ENCODE peak calls at places on chromosomes 7 and 10, in ten cellular contexts. One of them, this sample, is unnamed.

GRCh38 chr7:7427363-7427762 is 108.3 kb downstream of the COL28A1 start:
- DNase-seq in ovary: no peak
- DNase-seq in transverse colon: no peak
- DNase-seq in stomach: no peak
- DNase-seq in A549: no peak
- DNase-seq in esophagus muscularis mucosa: no peak
- DNase-seq in tibial nerve: no peak
- DNase-seq in H1: no peak
- DNase-seq in upper lobe of left lung: no peak
- DNase-seq in suprapubic skin: no peak
- DNase-seq in this sample: no peak

GRCh38 chr10:20105931-20106330 is 289.7 kb downstream of the PLXDC2 start:
- DNase-seq in ovary: no peak
- DNase-seq in transverse colon: no peak
- DNase-seq in stomach: no peak
- DNase-seq in A549: no peak
- DNase-seq in esophagus muscularis mucosa: no peak
- DNase-seq in tibial nerve: no peak
- DNase-seq in H1: no peak
- DNase-seq in upper lobe of left lung: no peak
- DNase-seq in suprapubic skin: no peak
- DNase-seq in this sample: no peak

GRCh38 chr10:95422196-95422595 is 131.4 kb upstream of the PDLIM1 start:
- DNase-seq in ovary: no peak
- DNase-seq in transverse colon: no peak
- DNase-seq in stomach: no peak
- DNase-seq in A549: no peak
- DNase-seq in esophagus muscularis mucosa: no peak
- DNase-seq in tibial nerve: no peak
- DNase-seq in H1: no peak
- DNase-seq in upper lobe of left lung: no peak
- DNase-seq in suprapubic skin: no peak
- DNase-seq in this sample: peak; percentile 48

GRCh38 chr7:150918378-150918777 is 59.7 kb downstream of the KCNH2 start:
- DNase-seq in ovary: no peak
- DNase-seq in transverse colon: no peak
- DNase-seq in stomach: no peak
- DNase-seq in A549: no peak
- DNase-seq in esophagus muscularis mucosa: no peak
- DNase-seq in tibial nerve: no peak
- DNase-seq in H1: no peak
- DNase-seq in upper lobe of left lung: no peak
- DNase-seq in suprapubic skin: no peak
- DNase-seq in this sample: no peak

GRCh38 chr10:93218386-93218785 is 144.7 kb downstream of the CYP26A1 start:
- DNase-seq in ovary: no peak
- DNase-seq in transverse colon: no peak
- DNase-seq in stomach: no peak
- DNase-seq in A549: no peak
- DNase-seq in esophagus muscularis mucosa: no peak
- DNase-seq in tibial nerve: no peak
- DNase-seq in H1: no peak
- DNase-seq in upper lobe of left lung: no peak
- DNase-seq in suprapubic skin: no peak
- DNase-seq in this sample: no peak

GRCh38 chr10:4267084-4267774 is 482.2 kb upstream of the KLF6 start:
- DNase-seq in ovary: no peak
- DNase-seq in transverse colon: peak; percentile 34
- DNase-seq in stomach: no peak
- DNase-seq in A549: peak; percentile 23
- DNase-seq in esophagus muscularis mucosa: peak; percentile 19
- DNase-seq in tibial nerve: no peak
- DNase-seq in H1: no peak
- DNase-seq in upper lobe of left lung: no peak
- DNase-seq in suprapubic skin: no peak
- DNase-seq in this sample: no peak

GRCh38 chr7:129225931-129226572 is 1.2 kb downstream of the AHCYL2 start:
- DNase-seq in ovary: no peak
- DNase-seq in transverse colon: no peak
- DNase-seq in stomach: no peak
- DNase-seq in A549: no peak
- DNase-seq in esophagus muscularis mucosa: no peak
- DNase-seq in tibial nerve: no peak
- DNase-seq in H1: no peak
- DNase-seq in upper lobe of left lung: no peak
- DNase-seq in suprapubic skin: no peak
- DNase-seq in this sample: no peak

GRCh38 chr7:12062062-12062461 is 149.0 kb upstream of the TMEM106B start:
- DNase-seq in ovary: no peak
- DNase-seq in transverse colon: no peak
- DNase-seq in stomach: no peak
- DNase-seq in A549: peak; percentile 10
- DNase-seq in esophagus muscularis mucosa: no peak
- DNase-seq in tibial nerve: no peak
- DNase-seq in H1: no peak
- DNase-seq in upper lobe of left lung: no peak
- DNase-seq in suprapubic skin: no peak
- DNase-seq in this sample: no peak

GRCh38 chr10:5450605-5451384 is 38.4 kb downstream of the NET1 start:
- DNase-seq in ovary: no peak
- DNase-seq in transverse colon: no peak
- DNase-seq in stomach: no peak
- DNase-seq in A549: no peak
- DNase-seq in esophagus muscularis mucosa: no peak
- DNase-seq in tibial nerve: no peak
- DNase-seq in H1: no peak
- DNase-seq in upper lobe of left lung: no peak
- DNase-seq in suprapubic skin: no peak
- DNase-seq in this sample: no peak

GRCh38 chr7:6160191-6160623 is 112.2 kb downstream of the CYTH3 start:
- DNase-seq in ovary: peak; percentile 74
- DNase-seq in transverse colon: peak; percentile 44
- DNase-seq in stomach: peak; percentile 51
- DNase-seq in A549: peak; percentile 48
- DNase-seq in esophagus muscularis mucosa: no peak
- DNase-seq in tibial nerve: peak; percentile 59
- DNase-seq in H1: peak; percentile 60
- DNase-seq in upper lobe of left lung: peak; percentile 89
- DNase-seq in suprapubic skin: peak; percentile 75
- DNase-seq in this sample: peak; percentile 92

DNA sequence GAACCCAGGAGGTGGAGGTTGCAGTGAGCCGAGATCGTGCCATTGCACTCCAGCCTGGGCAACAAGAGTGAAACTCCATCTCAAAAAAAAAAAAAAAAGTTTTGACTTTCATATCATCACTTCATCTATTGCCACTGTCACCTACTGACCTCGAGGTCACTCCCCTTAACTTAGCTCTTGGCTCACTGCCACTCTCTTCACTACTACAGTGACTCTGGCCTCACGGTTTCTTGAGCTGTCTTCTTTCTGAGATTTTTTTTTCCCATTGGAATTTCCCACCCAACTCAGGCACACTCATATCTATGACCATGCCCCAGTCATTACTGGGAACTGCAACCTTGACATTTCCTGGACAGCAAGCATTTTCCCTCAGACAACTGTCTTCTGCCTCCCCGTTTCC is 42.6 kb upstream of the C7orf33 start:
- DNase-seq in ovary: no peak
- DNase-seq in transverse colon: no peak
- DNase-seq in stomach: no peak
- DNase-seq in A549: no peak
- DNase-seq in esophagus muscularis mucosa: no peak
- DNase-seq in tibial nerve: no peak
- DNase-seq in H1: no peak
- DNase-seq in upper lobe of left lung: no peak
- DNase-seq in suprapubic skin: no peak
- DNase-seq in this sample: no peak
- TF ChIP-seq EP300 in ovary: no peak
- TF ChIP-seq EP300 in transverse colon: no peak
- TF ChIP-seq EP300 in stomach: no peak
- TF ChIP-seq EP300 in A549: no peak
- TF ChIP-seq EP300 in esophagus muscularis mucosa: no peak
- TF ChIP-seq EP300 in tibial nerve: no peak
- TF ChIP-seq EP300 in H1: no peak
- TF ChIP-seq EP300 in upper lobe of left lung: no peak
- TF ChIP-seq EP300 in suprapubic skin: no peak
- TF ChIP-seq EP300 in this sample: no peak

DNA sequence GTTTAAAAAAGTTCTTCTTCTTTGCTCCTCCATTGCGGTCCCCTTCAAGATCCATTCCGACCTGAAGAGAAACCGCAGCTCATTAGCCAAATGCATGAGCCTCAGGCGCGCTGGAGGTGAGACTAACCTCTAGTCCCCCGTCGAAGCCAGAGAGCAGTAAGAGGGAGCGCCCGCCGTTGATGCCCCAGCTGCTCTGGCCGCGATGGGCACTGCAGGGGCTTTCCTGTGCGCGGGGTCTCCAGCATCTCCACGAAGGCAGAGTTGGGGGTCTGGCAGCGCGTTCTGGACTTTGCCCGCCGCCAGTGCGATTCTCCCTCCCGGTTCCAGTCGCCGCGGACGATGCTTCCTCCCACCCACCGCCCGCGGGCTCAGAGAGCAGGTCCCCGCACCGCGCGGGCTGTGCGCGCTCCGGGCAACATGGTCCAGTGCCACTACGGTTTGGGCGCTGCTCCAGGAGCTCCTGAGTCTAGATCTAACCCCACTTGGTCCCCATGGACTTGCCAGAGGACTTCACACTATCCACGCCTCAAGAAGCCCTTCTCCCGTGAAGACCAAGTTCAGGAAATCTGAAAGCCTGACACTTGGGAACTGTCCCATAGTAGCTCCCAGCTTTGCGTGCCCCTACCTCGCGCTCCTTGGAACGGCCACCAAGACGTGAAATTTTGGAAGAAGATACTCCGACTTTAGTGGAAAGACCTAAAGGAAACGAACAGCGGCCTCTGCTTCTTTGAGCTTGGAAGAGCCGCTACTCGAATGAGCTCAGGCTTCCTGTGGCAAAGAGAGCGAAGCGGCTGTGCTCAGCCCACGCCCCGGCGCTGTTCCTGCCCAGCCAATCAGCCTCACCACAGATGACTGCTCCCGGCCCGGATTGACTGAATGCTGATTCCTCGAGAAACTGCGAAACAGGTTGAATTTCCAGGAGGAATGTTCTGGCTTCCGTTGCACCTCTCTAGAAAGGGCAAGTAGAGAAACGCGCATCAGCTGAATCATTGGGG is at the start of gene ABCB1:
- DNase-seq in ovary: peak; percentile 26
- DNase-seq in transverse colon: peak; percentile 75
- DNase-seq in stomach: peak; percentile 28
- DNase-seq in A549: peak; percentile 9
- DNase-seq in esophagus muscularis mucosa: no peak
- DNase-seq in tibial nerve: peak; percentile 12
- DNase-seq in H1: peak; percentile 74
- DNase-seq in upper lobe of left lung: peak; percentile 84
- DNase-seq in suprapubic skin: no peak
- DNase-seq in this sample: peak; percentile 70
- TF ChIP-seq EP300 in ovary: no peak
- TF ChIP-seq EP300 in transverse colon: no peak
- TF ChIP-seq EP300 in stomach: no peak
- TF ChIP-seq EP300 in A549: no peak
- TF ChIP-seq EP300 in esophagus muscularis mucosa: no peak
- TF ChIP-seq EP300 in tibial nerve: no peak
- TF ChIP-seq EP300 in H1: no peak
- TF ChIP-seq EP300 in upper lobe of left lung: no peak
- TF ChIP-seq EP300 in suprapubic skin: no peak
- TF ChIP-seq EP300 in this sample: no peak

GRCh38 chr7:41045556-41046123 is 657.2 kb downstream of the INHBA start:
- DNase-seq in ovary: no peak
- DNase-seq in transverse colon: peak; percentile 33
- DNase-seq in stomach: peak; percentile 49
- DNase-seq in A549: no peak
- DNase-seq in esophagus muscularis mucosa: peak; percentile 34
- DNase-seq in tibial nerve: no peak
- DNase-seq in H1: peak; percentile 31
- DNase-seq in upper lobe of left lung: no peak
- DNase-seq in suprapubic skin: no peak
- DNase-seq in this sample: no peak

GRCh38 chr7:41047789-41048191 is 655.1 kb downstream of the INHBA start:
- DNase-seq in ovary: no peak
- DNase-seq in transverse colon: no peak
- DNase-seq in stomach: no peak
- DNase-seq in A549: no peak
- DNase-seq in esophagus muscularis mucosa: peak; percentile 57
- DNase-seq in tibial nerve: no peak
- DNase-seq in H1: peak; percentile 24
- DNase-seq in upper lobe of left lung: peak; percentile 18
- DNase-seq in suprapubic skin: no peak
- DNase-seq in this sample: no peak

GRCh38 chr7:41047192-41047591 is 655.7 kb downstream of the INHBA start:
- DNase-seq in ovary: no peak
- DNase-seq in transverse colon: no peak
- DNase-seq in stomach: no peak
- DNase-seq in A549: no peak
- DNase-seq in esophagus muscularis mucosa: peak; percentile 45
- DNase-seq in tibial nerve: no peak
- DNase-seq in H1: peak; percentile 1
- DNase-seq in upper lobe of left lung: no peak
- DNase-seq in suprapubic skin: no peak
- DNase-seq in this sample: no peak

GRCh38 chr7:41046778-41047177 is 656.1 kb downstream of the INHBA start:
- DNase-seq in ovary: no peak
- DNase-seq in transverse colon: no peak
- DNase-seq in stomach: no peak
- DNase-seq in A549: no peak
- DNase-seq in esophagus muscularis mucosa: no peak
- DNase-seq in tibial nerve: no peak
- DNase-seq in H1: no peak
- DNase-seq in upper lobe of left lung: no peak
- DNase-seq in suprapubic skin: no peak
- DNase-seq in this sample: no peak

DNA sequence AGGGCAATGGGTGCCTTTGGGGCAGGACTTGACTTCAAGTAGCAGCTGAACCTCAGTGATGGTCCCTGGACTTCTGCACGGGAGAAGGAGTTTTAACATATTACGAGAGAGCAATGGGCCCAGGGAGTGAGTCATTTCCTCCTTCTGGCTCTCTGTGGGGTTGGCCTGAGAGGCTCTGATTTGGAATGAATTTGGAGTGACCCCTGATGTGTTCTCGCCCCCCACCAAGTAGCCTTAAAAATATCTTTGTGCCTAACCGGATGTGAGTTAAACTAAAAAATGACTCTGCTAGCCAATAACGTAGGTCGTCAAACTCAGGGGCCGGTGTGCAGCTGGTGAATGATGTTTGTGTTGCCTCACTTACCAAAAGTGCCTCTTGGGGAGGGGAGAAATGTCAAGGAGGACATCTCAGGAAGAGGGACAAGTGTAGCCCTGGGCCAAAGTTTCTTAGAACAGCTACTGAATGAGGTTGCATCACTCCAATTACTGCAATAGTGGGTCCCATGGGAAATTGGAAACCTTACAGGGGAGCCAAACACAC is 656.6 kb downstream of the INHBA start:
- DNase-seq in ovary: no peak
- DNase-seq in transverse colon: no peak
- DNase-seq in stomach: no peak
- DNase-seq in A549: no peak
- DNase-seq in esophagus muscularis mucosa: peak; percentile 91
- DNase-seq in tibial nerve: peak; percentile 23
- DNase-seq in H1: peak; percentile 22
- DNase-seq in upper lobe of left lung: no peak
- DNase-seq in suprapubic skin: no peak
- DNase-seq in this sample: no peak
- TF ChIP-seq EP300 in ovary: no peak
- TF ChIP-seq EP300 in transverse colon: no peak
- TF ChIP-seq EP300 in stomach: no peak
- TF ChIP-seq EP300 in A549: no peak
- TF ChIP-seq EP300 in esophagus muscularis mucosa: no peak
- TF ChIP-seq EP300 in tibial nerve: no peak
- TF ChIP-seq EP300 in H1: no peak
- TF ChIP-seq EP300 in upper lobe of left lung: no peak
- TF ChIP-seq EP300 in suprapubic skin: no peak
- TF ChIP-seq EP300 in this sample: no peak

GRCh38 chr10:91350651-91351081 is 59.5 kb upstream of the HECTD2 start:
- DNase-seq in ovary: no peak
- DNase-seq in transverse colon: no peak
- DNase-seq in stomach: no peak
- DNase-seq in A549: no peak
- DNase-seq in esophagus muscularis mucosa: no peak
- DNase-seq in tibial nerve: no peak
- DNase-seq in H1: no peak
- DNase-seq in upper lobe of left lung: no peak
- DNase-seq in suprapubic skin: no peak
- DNase-seq in this sample: no peak
- TF ChIP-seq EP300 in ovary: no peak
- TF ChIP-seq EP300 in transverse colon: no peak
- TF ChIP-seq EP300 in stomach: no peak
- TF ChIP-seq EP300 in A549: no peak
- TF ChIP-seq EP300 in esophagus muscularis mucosa: no peak
- TF ChIP-seq EP300 in tibial nerve: no peak
- TF ChIP-seq EP300 in H1: no peak
- TF ChIP-seq EP300 in upper lobe of left lung: no peak
- TF ChIP-seq EP300 in suprapubic skin: no peak
- TF ChIP-seq EP300 in this sample: no peak

This sample was measured in sigmoid colon.